ENCODE peak calls at places on chromosome 9, in four cellular contexts. S, P, C and H are unnamed samples.
A peak's percentile ranks its signal among the peaks of the same experiment; 100 is the strongest.

GRCh38 chr9:77885104-77885672 is 146.4 kb downstream of the GNAQ start:
- DNase-seq in S (no peak), P (no peak), C (no peak), H (no peak)

GRCh38 chr9:5488616-5489015 is 21.7 kb upstream of the PDCD1LG2 start:
- DNase-seq in S (no peak), P (no peak), C (no peak), H (no peak)

GRCh38 chr9:79524266-79524665 is 47.5 kb upstream of the TLE4 start:
- DNase-seq in S (peak; percentile 4), P (no peak), C (no peak), H (no peak)

GRCh38 chr9:76366275-76366674 is 28.0 kb downstream of the RFK start:
- DNase-seq in S (no peak), P (no peak), C (no peak), H (no peak)

GRCh38 chr9:108386859-108387384 is 468.9 kb downstream of the ACTL7B start:
- DNase-seq in S (peak; percentile 64), P (no peak), C (no peak), H (no peak)

GRCh38 chr9:99049641-99050040 is 55.3 kb upstream of the TGFBR1 start:
- DNase-seq in S (no peak), P (no peak), C (no peak), H (no peak)

GRCh38 chr9:98484218-98484617 is 224.5 kb downstream of the GABBR2 start:
- DNase-seq in S (no peak), P (no peak), C (no peak), H (no peak)

GRCh38 chr9:70935856-70936255 is 185.6 kb downstream of the TRPM3 start:
- DNase-seq in S (peak; percentile 53), P (no peak), C (no peak), H (no peak)

GRCh38 chr9:70948744-70949143 is 172.7 kb downstream of the TRPM3 start:
- DNase-seq in S (no peak), P (no peak), C (no peak), H (no peak)

GRCh38 chr9:93807166-93808013 is 147.8 kb downstream of the BARX1 start:
- DNase-seq in S (no peak), P (no peak), C (no peak), H (no peak)

GRCh38 chr9:69190866-69191672 is 17.0 kb downstream of the TJP2 start:
- DNase-seq in S (no peak), P (no peak), C (no peak), H (no peak)

GRCh38 chr9:85994191-85994590 is 53.2 kb downstream of the NAA35 start:
- DNase-seq in S (no peak), P (no peak), C (no peak), H (no peak)

GRCh38 chr9:91495450-91495849 is 71.8 kb upstream of the NFIL3 start:
- DNase-seq in S (peak; percentile 89), P (no peak), C (no peak), H (no peak)

GRCh38 chr9:38322937-38323336 is 69.6 kb upstream of the ALDH1B1 start:
- DNase-seq in S (no peak), P (no peak), C (no peak), H (no peak)

GRCh38 chr9:93902780-93903655 is 52.1 kb downstream of the BARX1 start:
- DNase-seq in S (no peak), P (no peak), C (peak; percentile 2), H (no peak)

GRCh38 chr9:91905237-91905650 is 44.8 kb downstream of the ROR2 start:
- DNase-seq in S (no peak), P (no peak), C (no peak), H (no peak)

GRCh38 chr9:123536455-123536868 is 180.5 kb downstream of the CRB2 start:
- DNase-seq in S (no peak), P (no peak), C (no peak), H (no peak)

GRCh38 chr9:131457746-131458145 is 45.0 kb upstream of the POMT1 start:
- DNase-seq in S (no peak), P (no peak), C (peak; percentile 6), H (no peak)

GRCh38 chr9:98706651-98707103 is 2.1 kb downstream of the GABBR2 start:
- DNase-seq in S (no peak), P (no peak), C (no peak), H (no peak)

GRCh38 chr9:121863931-121864330 is 212.5 kb downstream of the DAB2IP start:
- DNase-seq in S (peak; percentile 47), P (no peak), C (no peak), H (no peak)

GRCh38 chr9:26375448-26375847 is 517.2 kb downstream of the CAAP1 start:
- DNase-seq in S (no peak), P (no peak), C (no peak), H (no peak)

GRCh38 chr9:121876658-121877271 is 216.3 kb downstream of the TTLL11 start:
- DNase-seq in S (peak; percentile 33), P (no peak), C (no peak), H (no peak)

GRCh38 chr9:112945620-112946208 is 55.0 kb upstream of the SLC46A2 start:
- DNase-seq in S (no peak), P (no peak), C (no peak), H (no peak)

GRCh38 chr9:101706261-101706798 is 32.1 kb downstream of the GRIN3A start:
- DNase-seq in S (no peak), P (no peak), C (no peak), H (no peak)

GRCh38 chr9:17003576-17004240 is 131.1 kb upstream of the CNTLN start:
- DNase-seq in S (no peak), P (no peak), C (no peak), H (no peak)

GRCh38 chr9:6230037-6230778 is 14.6 kb downstream of the IL33 start:
- DNase-seq in S (no peak), P (no peak), C (no peak), H (no peak)

GRCh38 chr9:128438343-128439109 is 17.3 kb upstream of the ODF2 start:
- DNase-seq in S (peak; percentile 28), P (no peak), C (peak; percentile 83), H (peak; percentile 93)

GRCh38 chr9:131333771-131334567 is 44.4 kb downstream of the PLPP7 start:
- DNase-seq in S (no peak), P (no peak), C (no peak), H (no peak)

GRCh38 chr9:97740848-97741821 is 44.0 kb upstream of the XPA start:
- DNase-seq in S (no peak), P (no peak), C (peak; percentile 17), H (peak; percentile 31)

GRCh38 chr9:32385885-32386283 is 1.4 kb downstream of the ACO1 start:
- DNase-seq in S (no peak), P (no peak), C (no peak), H (no peak)

GRCh38 chr9:122179690-122180074 is 20.0 kb downstream of the MORN5 start:
- DNase-seq in S (no peak), P (peak; percentile 7), C (no peak), H (no peak)

GRCh38 chr9:136786451-136786850 is 4.7 kb upstream of the TMEM141 start:
- DNase-seq in S (no peak), P (no peak), C (no peak), H (no peak)

GRCh38 chr9:136655244-136656225 is 7.2 kb upstream of the EGFL7 start:
- DNase-seq in S (no peak), P (no peak), C (peak; percentile 70), H (no peak)

GRCh38 chr9:98185611-98186171 is 6.7 kb downstream of the CORO2A start:
- DNase-seq in S (no peak), P (no peak), C (no peak), H (no peak)

GRCh38 chr9:20604561-20604960 is 17.7 kb downstream of the MLLT3 start:
- DNase-seq in S (no peak), P (no peak), C (no peak), H (no peak)

GRCh38 chr9:8071445-8071798 is 271.8 kb upstream of the DMAC1 start:
- DNase-seq in S (no peak), P (no peak), C (no peak), H (no peak)

GRCh38 chr9:21904776-21905175 is 89.4 kb downstream of the CDKN2A start:
- DNase-seq in S (no peak), P (no peak), C (no peak), H (no peak)
- TF ChIP-seq CTCF in S (peak; percentile 43), P (peak; percentile 49), C (no peak), H (no peak)

GRCh38 chr9:115250646-115251045 is 132.7 kb upstream of the TNC start:
- DNase-seq in S (peak; percentile 63), P (no peak), C (no peak), H (no peak)
- TF ChIP-seq CTCF in S (no peak), P (no peak), C (no peak), H (no peak)

DNA sequence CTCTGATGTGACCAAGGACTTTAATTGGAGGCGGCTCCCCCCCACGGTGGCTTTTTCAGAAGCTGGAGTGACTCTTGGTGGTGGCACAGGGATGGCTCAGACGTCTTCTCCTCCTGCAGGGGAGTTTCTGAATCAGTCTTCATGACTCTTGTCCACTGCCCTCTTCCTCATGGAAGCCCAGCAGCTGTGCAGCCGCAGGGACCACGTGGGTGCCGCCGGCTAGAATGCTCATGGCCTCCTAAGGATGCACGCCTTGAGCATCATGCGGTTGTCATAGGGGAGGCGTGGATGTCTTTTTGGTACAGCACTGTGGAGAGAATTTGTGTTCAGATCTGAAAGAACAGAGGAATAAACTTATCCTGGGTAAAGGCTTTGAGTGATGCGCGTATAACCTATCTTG is 1.3 kb downstream of the TEX53 start:
- DNase-seq in S (no peak), P (no peak), C (no peak), H (no peak)
- TF ChIP-seq CTCF in S (no peak), P (no peak), C (no peak), H (no peak)

DNA sequence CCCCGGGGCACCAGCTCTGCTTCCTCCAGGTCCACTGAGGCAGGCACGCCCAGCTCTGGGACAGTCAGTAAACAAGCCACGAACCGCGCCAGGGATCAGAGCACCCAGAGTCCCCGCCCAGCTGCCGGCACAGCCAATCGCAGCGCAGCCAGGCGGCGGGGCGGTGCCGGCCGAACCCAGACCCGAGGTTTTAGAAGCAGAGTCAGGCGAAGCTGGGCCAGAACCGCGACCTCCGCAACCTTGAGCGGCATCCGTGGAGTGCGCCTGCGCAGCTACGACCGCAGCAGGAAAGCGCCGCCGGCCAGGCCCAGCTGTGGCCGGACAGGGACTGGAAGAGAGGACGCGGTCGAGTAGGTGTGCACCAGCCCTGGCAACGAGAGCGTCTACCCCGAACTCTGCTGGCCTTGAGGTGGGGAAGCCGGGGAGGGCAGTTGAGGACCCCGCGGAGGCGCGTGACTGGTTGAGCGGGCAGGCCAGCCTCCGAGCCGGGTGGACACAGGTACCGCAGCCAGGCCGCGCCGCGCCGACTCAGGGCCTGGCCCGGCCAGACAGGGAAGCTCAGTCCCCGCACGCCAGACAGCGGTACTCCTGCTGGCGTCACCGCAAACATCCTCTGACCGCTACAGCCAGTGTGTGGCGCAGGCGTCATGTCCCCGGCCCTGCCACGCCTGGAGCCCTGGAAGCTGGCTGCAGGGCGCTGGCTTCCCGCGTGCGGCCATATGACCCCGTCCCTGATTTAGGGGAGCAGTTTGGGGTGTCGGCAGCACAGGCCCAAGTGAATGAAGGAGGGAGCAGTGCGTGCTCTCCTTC is at the start of gene CTSL:
- DNase-seq in S (no peak), P (peak; percentile 59), C (peak; percentile 95), H (peak; percentile 86)
- TF ChIP-seq CTCF in S (peak; percentile 22), P (peak; percentile 20), C (no peak), H (no peak)

DNA sequence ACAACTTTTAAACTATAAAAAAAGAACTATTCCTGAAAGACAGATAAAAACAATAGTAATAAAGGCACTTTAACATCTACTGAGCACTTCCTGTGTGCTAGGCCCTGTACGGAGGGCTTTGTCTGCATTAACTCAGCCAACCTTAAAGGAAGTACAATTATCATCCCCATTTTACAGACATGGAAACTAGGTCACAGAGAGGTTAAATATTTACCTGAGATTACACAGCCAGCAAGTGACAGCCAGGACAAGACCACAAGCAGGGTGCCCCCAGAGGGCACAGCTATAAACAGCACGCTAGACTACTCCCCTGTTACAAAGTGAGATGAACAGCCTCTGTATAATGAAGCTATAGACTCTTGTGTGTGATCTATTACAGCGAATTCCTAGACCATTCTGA is 25.5 kb downstream of the DDX31 start:
- DNase-seq in S (no peak), P (no peak), C (no peak), H (no peak)
- TF ChIP-seq CTCF in S (no peak), P (peak; percentile 48), C (no peak), H (no peak)